ENCODE peak calls at places on chromosomes 4 and X, in seven cellular contexts. U is SK-N-SH, N is K562, W is spleen, K is Panc1, Y is suprapubic skin, J is stomach. E is an unnamed sample.

GRCh38 chrX:120301960-120302359 is 9.3 kb downstream of the TMEM255A start:
- DNase-seq in U (no peak), N (no peak), W (no peak), K (no peak), Y (no peak), J (no peak), E (no peak)

GRCh38 chr4:83054928-83055327 is 19.9 kb downstream of the COPS4 start:
- DNase-seq in U (peak; percentile 10), N (no peak), W (no peak), K (no peak), Y (no peak), J (no peak), E (no peak)

GRCh38 chr4:130747842-130748241 is 1651.9 kb downstream of the C4orf33 start:
- DNase-seq in U (no peak), N (no peak), W (no peak), K (no peak), Y (no peak), J (no peak), E (no peak)

GRCh38 chr4:152112116-152112515 is 351.3 kb upstream of the GATB start:
- DNase-seq in U (no peak), N (no peak), W (no peak), K (no peak), Y (no peak), J (no peak), E (no peak)

GRCh38 chrX:70664726-70665125 is 220.1 kb downstream of the DLG3 start:
- DNase-seq in U (peak; percentile 13), N (peak; percentile 8), W (no peak), K (no peak), Y (no peak), J (no peak), E (no peak)

GRCh38 chrX:118594697-118595420 is 99.2 kb downstream of the DOCK11 start:
- DNase-seq in U (no peak), N (no peak), W (no peak), K (no peak), Y (no peak), J (no peak), E (no peak)

GRCh38 chrX:132023896-132024386 is 839 bp downstream of the STK26 start:
- DNase-seq in U (no peak), N (peak; percentile 41), W (peak; percentile 87), K (no peak), Y (no peak), J (no peak), E (no peak)

GRCh38 chr4:3700736-3701135 is 65.4 kb upstream of the ADRA2C start:
- DNase-seq in U (no peak), N (no peak), W (peak; percentile 58), K (no peak), Y (peak; percentile 61), J (no peak), E (no peak)

GRCh38 chrX:47174846-47175587 is 18.6 kb upstream of the UBA1 start:
- DNase-seq in U (peak; percentile 24), N (no peak), W (peak; percentile 54), K (no peak), Y (no peak), J (no peak), E (no peak)

GRCh38 chr4:5940470-5941203 is 47.8 kb upstream of the CRMP1 start:
- DNase-seq in U (no peak), N (peak; percentile 37), W (peak; percentile 42), K (no peak), Y (no peak), J (no peak), E (no peak)

GRCh38 chrX:129576539-129576938 is 36.5 kb downstream of the OCRL start:
- DNase-seq in U (no peak), N (no peak), W (no peak), K (no peak), Y (no peak), J (no peak), E (no peak)

GRCh38 chrX:11704725-11705495 is 39.2 kb upstream of the ARHGAP6 start:
- DNase-seq in U (no peak), N (no peak), W (no peak), K (no peak), Y (no peak), J (no peak), E (no peak)

GRCh38 chrX:143296521-143296920 is 220.8 kb downstream of the SPANXN3 start:
- DNase-seq in U (no peak), N (no peak), W (no peak), K (no peak), Y (no peak), J (no peak), E (no peak)

GRCh38 chr4:185912779-185913178 is 100.8 kb upstream of the SORBS2 start:
- DNase-seq in U (no peak), N (no peak), W (no peak), K (no peak), Y (no peak), J (no peak), E (no peak)

GRCh38 chr4:113472864-113473263 is 288.7 kb downstream of the CAMK2D start:
- DNase-seq in U (no peak), N (no peak), W (no peak), K (no peak), Y (no peak), J (no peak), E (no peak)

GRCh38 chr4:110622841-110623709 is at the start of gene PITX2:
- DNase-seq in U (peak; percentile 89), N (peak; percentile 50), W (peak; percentile 73), K (no peak), Y (peak; percentile 97), J (no peak), E (peak; percentile 95)

GRCh38 chrX:22689290-22689689 is 310.5 kb upstream of the DDX53 start:
- DNase-seq in U (no peak), N (no peak), W (no peak), K (no peak), Y (no peak), J (no peak), E (no peak)

GRCh38 chrX:110123331-110123782 is 120.4 kb downstream of the TMEM164 start:
- DNase-seq in U (no peak), N (no peak), W (no peak), K (no peak), Y (no peak), J (no peak), E (no peak)

GRCh38 chr4:143531368-143531767 is 17.9 kb downstream of the SMARCA5 start:
- DNase-seq in U (peak; percentile 3), N (no peak), W (no peak), K (no peak), Y (no peak), J (no peak), E (no peak)

GRCh38 chr4:128107766-128108165 is 46.7 kb downstream of the LARP1B start:
- DNase-seq in U (no peak), N (peak; percentile 6), W (no peak), K (no peak), Y (no peak), J (no peak), E (no peak)

GRCh38 chr4:61446957-61447356 is 246.8 kb downstream of the ADGRL3 start:
- DNase-seq in U (no peak), N (no peak), W (no peak), K (no peak), Y (no peak), J (no peak), E (no peak)

GRCh38 chrX:101552714-101553113 is 2.4 kb downstream of the ARMCX1 start:
- DNase-seq in U (no peak), N (no peak), W (no peak), K (no peak), Y (no peak), J (no peak), E (no peak)

GRCh38 chrX:101550825-101551767 is 749 bp downstream of the ARMCX1 start:
- DNase-seq in U (peak; percentile 82), N (peak; percentile 18), W (no peak), K (no peak), Y (peak; percentile 81), J (no peak), E (no peak)

DNA sequence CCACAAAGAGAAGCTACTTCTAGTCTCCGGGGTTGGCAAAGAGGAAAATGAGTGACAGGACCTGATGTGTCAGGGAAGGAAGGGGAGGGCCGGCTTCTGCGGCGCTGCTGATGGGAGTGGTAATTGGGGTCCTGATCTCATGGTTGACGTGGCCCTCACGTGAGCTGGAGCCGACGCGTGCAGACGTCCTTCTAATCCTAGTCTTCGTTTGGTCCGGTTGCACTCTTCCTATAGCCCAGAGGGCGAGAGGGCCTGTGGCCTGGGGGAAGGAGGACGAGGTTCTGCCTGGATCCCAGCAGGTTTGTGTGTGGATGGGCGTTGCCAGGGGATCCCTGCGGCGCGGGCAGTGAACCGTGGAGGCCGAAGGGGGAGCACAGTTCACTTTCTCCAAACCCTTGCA is at the start of gene ARMCX1:
- DNase-seq in U (peak; percentile 74), N (no peak), W (peak; percentile 80), K (no peak), Y (peak; percentile 83), J (peak; percentile 49), E (peak; percentile 57)
- TF ChIP-seq POLR2AphosphoS5 in U (peak; percentile 44), N (no peak), W (peak; percentile 84), K (no peak), Y (no peak), J (peak; percentile 65), E (peak; percentile 55)

DNA sequence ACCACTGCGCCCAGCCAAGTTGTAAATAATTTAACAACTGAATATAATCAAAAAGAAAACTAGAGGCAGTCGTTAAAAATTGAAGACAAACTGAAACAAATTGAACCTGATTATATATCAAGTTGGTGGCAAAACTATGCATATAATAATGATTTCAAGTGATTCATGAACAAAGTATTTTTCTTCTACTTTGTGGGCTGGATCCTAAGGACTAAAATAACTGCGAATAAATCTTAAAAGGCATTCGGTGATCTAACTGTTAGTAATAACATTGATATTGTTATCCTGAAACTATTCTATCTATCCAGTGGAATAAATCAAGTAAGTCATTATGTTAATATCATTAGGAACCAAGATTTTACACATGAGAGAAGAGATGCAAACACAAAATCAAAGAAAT is 21.2 kb upstream of the USP9X start:
- DNase-seq in U (no peak), N (no peak), W (no peak), K (no peak), Y (no peak), J (no peak), E (no peak)
- H3K4me1 ChIP-seq in U (no peaks in the 10 kb centered on the region), N (peaks cover 10% of the 10 kb centered on the region), W (no peaks in the 10 kb centered on the region), K (no peaks in the 10 kb centered on the region), Y (no peaks in the 10 kb centered on the region), J (no peaks in the 10 kb centered on the region), E (no peaks in the 10 kb centered on the region)

GRCh38 chr4:74157116-74157742 is 689 bp upstream of the MTHFD2L start:
- DNase-seq in U (no peak), N (peak; percentile 11), W (no peak), K (no peak), Y (no peak), J (no peak), E (no peak)
- H3K27ac ChIP-seq in U (peak overlapping the region; percentile 91), N (peak overlapping the region; percentile 97), W (peak overlapping the region; percentile 92), K (peak overlapping the region; percentile 95), Y (peak overlapping the region; percentile 93), J (peak overlapping the region; percentile 93), E (peak overlapping the region; percentile 92)

GRCh38 chr4:11428701-11429571 is at the start of gene HS3ST1:
- DNase-seq in U (peak; percentile 38), N (no peak), W (peak; percentile 95), K (peak; percentile 39), Y (peak; percentile 88), J (peak; percentile 90), E (peak; percentile 91)
- TF ChIP-seq POLR2AphosphoS5 in U (no peak), N (no peak), W (peak; percentile 46), K (no peak), Y (no peak), J (no peak), E (peak; percentile 76)

E was measured in transverse colon.